ENCODE peak calls at places on chromosomes 7 and 10, in five cellular contexts. G is effector CD4-positive, alpha-beta T cell; W is ELR; F is EH; U is right cardiac atrium. Y is an unnamed sample.

GRCh38 chr7:117084286-117084685 is 131.0 kb downstream of the ST7 start:
- DNase-seq in G (no peak), W (no peak), F (no peak), U (no peak), Y (no peak)

GRCh38 chr7:80154656-80155325 is 20.2 kb downstream of the GNAI1 start:
- DNase-seq in G (no peak), W (no peak), F (peak), U (no peak), Y (no peak)

GRCh38 chr10:103661951-103662405 is 168.5 kb downstream of the NEURL1 start:
- DNase-seq in G (no peak), W (peak), F (peak), U (no peak), Y (no peak)

GRCh38 chr10:132253092-132253687 is 54.6 kb downstream of the STK32C start:
- DNase-seq in G (no peak), W (no peak), F (no peak), U (no peak), Y (no peak)

GRCh38 chr10:36188054-36188453 is 546.0 kb upstream of the FZD8 start:
- DNase-seq in G (no peak), W (no peak), F (no peak), U (peak), Y (no peak)

GRCh38 chr7:150379590-150380379 is 655 bp downstream of the ZNF775 start:
- DNase-seq in G (no peak), W (peak), F (peak), U (no peak), Y (no peak)

GRCh38 chr10:132492323-132493035 is 45.1 kb upstream of the INPP5A start:
- DNase-seq in G (no peak), W (no peak), F (no peak), U (peak), Y (no peak)

GRCh38 chr10:77989081-77989724 is 40.1 kb downstream of the POLR3A start:
- DNase-seq in G (no peak), W (no peak), F (no peak), U (peak), Y (no peak)

GRCh38 chr7:118079369-118079768 is 104.6 kb upstream of the LSM8 start:
- DNase-seq in G (no peak), W (no peak), F (no peak), U (no peak), Y (no peak)

GRCh38 chr10:131937832-131938231 is 37.0 kb downstream of the PPP2R2D start:
- DNase-seq in G (no peak), W (no peak), F (no peak), U (no peak), Y (no peak)

GRCh38 chr10:49446031-49446430 is 50.1 kb upstream of the DRGX start:
- DNase-seq in G (no peak), W (peak), F (peak), U (no peak), Y (no peak)

GRCh38 chr10:109978481-109978880 is 29.3 kb upstream of the ADD3 start:
- DNase-seq in G (peak), W (peak), F (peak), U (no peak), Y (peak)

GRCh38 chr10:71213127-71213616 is 802 bp downstream of the UNC5B start:
- DNase-seq in G (no peak), W (peak), F (peak), U (peak), Y (peak)

GRCh38 chr7:137040745-137041144 is 172.3 kb downstream of the CHRM2 start:
- DNase-seq in G (no peak), W (no peak), F (no peak), U (no peak), Y (no peak)

GRCh38 chr10:131831561-131831960 is 69.2 kb upstream of the PPP2R2D start:
- DNase-seq in G (no peak), W (no peak), F (no peak), U (peak), Y (no peak)

GRCh38 chr10:132752961-132753360 is 33.0 kb downstream of the NKX6-2 start:
- DNase-seq in G (no peak), W (no peak), F (no peak), U (no peak), Y (no peak)

GRCh38 chr10:7090529-7090928 is 320.3 kb downstream of the SFMBT2 start:
- DNase-seq in G (no peak), W (no peak), F (peak), U (no peak), Y (no peak)

GRCh38 chr10:125661942-125662515 is 20.9 kb downstream of the TEX36 start:
- DNase-seq in G (no peak), W (peak), F (peak), U (no peak), Y (no peak)

GRCh38 chr7:108603922-108604684 is 34.4 kb downstream of the DNAJB9 start:
- DNase-seq in G (no peak), W (no peak), F (no peak), U (no peak), Y (no peak)

GRCh38 chr10:104076743-104077160 is 8.9 kb downstream of the COL17A1 start:
- DNase-seq in G (no peak), W (peak), F (peak), U (peak), Y (no peak)

GRCh38 chr10:2282194-2282593 is 544.9 kb upstream of the ADARB2 start:
- DNase-seq in G (no peak), W (no peak), F (no peak), U (no peak), Y (no peak)

GRCh38 chr10:27285093-27285492 is 44.5 kb upstream of the ACBD5 start:
- DNase-seq in G (peak), W (peak), F (peak), U (no peak), Y (no peak)

GRCh38 chr10:35135861-35136260 is 9.2 kb downstream of the CREM start:
- DNase-seq in G (no peak), W (peak), F (peak), U (no peak), Y (no peak)

GRCh38 chr10:87915989-87916388 is 52.6 kb downstream of the PTEN start:
- DNase-seq in G (no peak), W (peak), F (peak), U (no peak), Y (no peak)

GRCh38 chr10:64636461-64636860 is 1115.3 kb downstream of the REEP3 start:
- DNase-seq in G (no peak), W (no peak), F (no peak), U (no peak), Y (no peak)

GRCh38 chr7:157016352-157017041 is 6.0 kb upstream of the MNX1 start:
- DNase-seq in G (no peak), W (no peak), F (no peak), U (no peak), Y (no peak)

GRCh38 chr10:58414270-58415041 is 29.2 kb downstream of the TFAM start:
- DNase-seq in G (no peak), W (peak), F (peak), U (no peak), Y (no peak)

GRCh38 chr7:105219771-105220160 is 169.0 kb downstream of the SRPK2 start:
- DNase-seq in G (no peak), W (peak), F (peak), U (no peak), Y (no peak)

GRCh38 chr7:27098493-27099223 is 2.9 kb upstream of the HOXA1 start:
- DNase-seq in G (no peak), W (no peak), F (peak), U (peak), Y (no peak)

GRCh38 chr10:124535731-124536495 is 74.3 kb downstream of the LHPP start:
- DNase-seq in G (no peak), W (no peak), F (no peak), U (peak), Y (no peak)

GRCh38 chr7:144513332-144513731 is 109.8 kb upstream of the NOBOX start:
- DNase-seq in G (no peak), W (no peak), F (no peak), U (no peak), Y (peak)

GRCh38 chr7:52005613-52006012 is 689.0 kb upstream of the COBL start:
- DNase-seq in G (no peak), W (no peak), F (no peak), U (no peak), Y (no peak)

GRCh38 chr7:127890726-127891125 is 140.5 kb downstream of the LRRC4 start:
- DNase-seq in G (no peak), W (no peak), F (no peak), U (no peak), Y (no peak)

GRCh38 chr7:47565841-47566240 is 16.1 kb downstream of the TNS3 start:
- DNase-seq in G (no peak), W (no peak), F (no peak), U (no peak), Y (no peak)

GRCh38 chr7:30246392-30246791 is 38.0 kb upstream of the ZNRF2 start:
- DNase-seq in G (no peak), W (no peak), F (no peak), U (peak), Y (no peak)